ENCODE peak calls at places on chromosomes 13 and 19, in nine cellular contexts. M is fibroblast of pulmonary artery, L is prostate gland, T is pancreas, D is IMR-90, Z is cardiac fibroblast, Y is left lung, U is AG10803, J is esophagus squamous epithelium. W is an unnamed sample.

GRCh38 chr19:1360818-1361461 is 22.8 kb upstream of the NDUFS7 start:
- DNase-seq in M (peak; percentile 89), L (no peak), T (peak; percentile 68), D (peak; percentile 79), Z (peak; percentile 92), Y (no peak), U (peak; percentile 89), J (no peak), W (peak; percentile 84)

GRCh38 chr19:31261019-31261595 is 88.1 kb downstream of the TSHZ3 start:
- DNase-seq in M (no peak), L (no peak), T (no peak), D (no peak), Z (no peak), Y (no peak), U (peak; percentile 15), J (no peak), W (no peak)

GRCh38 chr19:5354403-5354802 is 13.8 kb upstream of the PTPRS start:
- DNase-seq in M (peak; percentile 11), L (no peak), T (no peak), D (no peak), Z (no peak), Y (no peak), U (no peak), J (no peak), W (peak; percentile 16)

GRCh38 chr13:45132384-45133064 is 12.2 kb downstream of the GTF2F2 start:
- DNase-seq in M (no peak), L (no peak), T (no peak), D (no peak), Z (no peak), Y (no peak), U (no peak), J (no peak), W (no peak)

GRCh38 chr19:46648070-46648960 is 12.3 kb upstream of the GNG8 start:
- DNase-seq in M (no peak), L (no peak), T (no peak), D (no peak), Z (no peak), Y (peak; percentile 49), U (no peak), J (no peak), W (no peak)

GRCh38 chr13:79352107-79352506 is 53.9 kb downstream of the RBM26 start:
- DNase-seq in M (no peak), L (no peak), T (no peak), D (peak; percentile 34), Z (no peak), Y (no peak), U (no peak), J (no peak), W (no peak)

GRCh38 chr13:21234537-21234936 is 58.1 kb downstream of the MRPL57 start:
- DNase-seq in M (no peak), L (no peak), T (no peak), D (no peak), Z (no peak), Y (no peak), U (peak; percentile 35), J (no peak), W (peak; percentile 37)

GRCh38 chr19:11798391-11799296 is at the start of gene ZNF491:
- DNase-seq in M (peak; percentile 85), L (peak; percentile 91), T (peak; percentile 95), D (peak; percentile 87), Z (peak; percentile 85), Y (peak; percentile 97), U (peak; percentile 80), J (peak; percentile 26), W (peak; percentile 96)

GRCh38 chr19:34135401-34135800 is 36.9 kb upstream of the LSM14A start:
- DNase-seq in M (no peak), L (no peak), T (peak; percentile 42), D (no peak), Z (no peak), Y (no peak), U (no peak), J (no peak), W (no peak)

GRCh38 chr19:15177269-15178116 is 23.3 kb downstream of the NOTCH3 start:
- DNase-seq in M (peak; percentile 76), L (peak; percentile 65), T (peak; percentile 85), D (peak; percentile 64), Z (peak; percentile 75), Y (peak; percentile 99), U (peak; percentile 62), J (no peak), W (peak; percentile 89)

GRCh38 chr13:110287031-110287828 is 19.7 kb downstream of the COL4A1 start:
- DNase-seq in M (no peak), L (no peak), T (no peak), D (no peak), Z (peak; percentile 33), Y (no peak), U (no peak), J (no peak), W (no peak)

GRCh38 chr19:19059837-19060611 is 3.8 kb upstream of the SLC25A42 start:
- DNase-seq in M (no peak), L (peak; percentile 44), T (no peak), D (no peak), Z (no peak), Y (peak; percentile 70), U (no peak), J (no peak), W (no peak)

GRCh38 chr13:77519808-77520207 is 15.7 kb upstream of the SCEL start:
- DNase-seq in M (peak; percentile 30), L (no peak), T (no peak), D (no peak), Z (peak; percentile 11), Y (no peak), U (peak; percentile 17), J (no peak), W (no peak)

GRCh38 chr19:50565984-50566903 is 2.0 kb downstream of the LRRC4B start:
- DNase-seq in M (no peak), L (no peak), T (no peak), D (no peak), Z (no peak), Y (peak; percentile 59), U (no peak), J (no peak), W (no peak)

GRCh38 chr19:19445911-19446361 is 40.5 kb downstream of the GATAD2A start:
- DNase-seq in M (no peak), L (no peak), T (no peak), D (peak; percentile 40), Z (no peak), Y (no peak), U (no peak), J (no peak), W (peak; percentile 38)

GRCh38 chr13:50610238-50610637 is 233.3 kb downstream of the DLEU7 start:
- DNase-seq in M (no peak), L (no peak), T (no peak), D (no peak), Z (no peak), Y (no peak), U (no peak), J (no peak), W (no peak)

GRCh38 chr13:50611117-50611781 is 232.2 kb downstream of the DLEU7 start:
- DNase-seq in M (no peak), L (no peak), T (no peak), D (no peak), Z (no peak), Y (no peak), U (no peak), J (no peak), W (no peak)

GRCh38 chr13:50615234-50615633 is 228.3 kb downstream of the DLEU7 start:
- DNase-seq in M (no peak), L (no peak), T (no peak), D (no peak), Z (no peak), Y (no peak), U (no peak), J (no peak), W (no peak)

GRCh38 chr13:50613356-50613831 is 230.1 kb downstream of the DLEU7 start:
- DNase-seq in M (peak; percentile 53), L (no peak), T (no peak), D (no peak), Z (peak; percentile 33), Y (no peak), U (peak; percentile 34), J (no peak), W (peak; percentile 24)

GRCh38 chr13:50612717-50613116 is 230.8 kb downstream of the DLEU7 start:
- DNase-seq in M (no peak), L (no peak), T (no peak), D (no peak), Z (no peak), Y (no peak), U (no peak), J (no peak), W (no peak)
- TF ChIP-seq CTCF in M (no peak), L (no peak), T (no peak), D (no peak), Z (no peak), Y (no peak), U (no peak), J (no peak), W (no peak)

GRCh38 chr19:7863157-7863970 is 10.8 kb downstream of the PRR36 start:
- DNase-seq in M (no peak), L (no peak), T (no peak), D (no peak), Z (no peak), Y (peak; percentile 76), U (no peak), J (no peak), W (no peak)
- H3K4me3 ChIP-seq in M (no peak overlapping the region), L (no peak overlapping the region), T (no peak overlapping the region), D (no peak overlapping the region), Z (no peak overlapping the region), Y (no peak overlapping the region), U (no peak overlapping the region), J (peak overlapping the region; percentile 61), W (no peak overlapping the region)

GRCh38 chr13:113035209-113035800 is 66.3 kb downstream of the MCF2L start:
- DNase-seq in M (no peak), L (no peak), T (no peak), D (no peak), Z (no peak), Y (peak; percentile 61), U (no peak), J (no peak), W (no peak)
- TF ChIP-seq CTCF in M (no peak), L (no peak), T (no peak), D (no peak), Z (no peak), Y (no peak), U (no peak), J (no peak), W (no peak)

GRCh38 chr19:43318796-43319314 is 34.6 kb upstream of the CD177 start:
- DNase-seq in M (no peak), L (no peak), T (no peak), D (no peak), Z (no peak), Y (no peak), U (peak; percentile 15), J (no peak), W (no peak)
- H3K4me3 ChIP-seq in M (no peak overlapping the region), L (no peak overlapping the region), T (no peak overlapping the region), D (no peak overlapping the region), Z (no peak overlapping the region), Y (no peak overlapping the region), U (no peak overlapping the region), J (no peak overlapping the region), W (no peak overlapping the region)

GRCh38 chr13:30334663-30335386 is 27.5 kb upstream of the KATNAL1 start:
- DNase-seq in M (peak; percentile 39), L (no peak), T (no peak), D (peak; percentile 4), Z (no peak), Y (no peak), U (no peak), J (no peak), W (peak; percentile 16)
- TF ChIP-seq CTCF in M (peak; percentile 46), L (no peak), T (peak; percentile 16), D (peak; percentile 25), Z (peak; percentile 51), Y (peak; percentile 54), U (peak; percentile 41), J (peak; percentile 21), W (peak; percentile 22)